ENCODE peak calls at places on chromosomes 4 and X, in four cellular contexts. One of them, this sample, is unnamed.

GRCh38 chrX:64186974-64187761 is 18.3 kb downstream of the AMER1 start:
- DNase-seq in activated T-cell treated with anti-CD3 and anti-CD28 coated beads for 1 hour: no peak
- DNase-seq in endothelial cell: no peak
- DNase-seq in brain microvascular endothelial cell: no peak
- DNase-seq in this sample: no peak

GRCh38 chr4:851701-852430 is 25.9 kb upstream of the CPLX1 start:
- DNase-seq in activated T-cell treated with anti-CD3 and anti-CD28 coated beads for 1 hour: no peak
- DNase-seq in endothelial cell: no peak
- DNase-seq in brain microvascular endothelial cell: no peak
- DNase-seq in this sample: peak; percentile 54

GRCh38 chrX:48971325-48972213 is at the start of gene KCND1:
- DNase-seq in activated T-cell treated with anti-CD3 and anti-CD28 coated beads for 1 hour: no peak
- DNase-seq in endothelial cell: peak; percentile 25
- DNase-seq in brain microvascular endothelial cell: peak; percentile 2
- DNase-seq in this sample: peak; percentile 27

GRCh38 chrX:275967-276587 is 5.1 kb upstream of the PLCXD1 start:
- DNase-seq in activated T-cell treated with anti-CD3 and anti-CD28 coated beads for 1 hour: peak; percentile 30
- DNase-seq in endothelial cell: peak; percentile 52
- DNase-seq in brain microvascular endothelial cell: no peak
- DNase-seq in this sample: peak; percentile 83

GRCh38 chr4:126202226-126202625 is 887.5 kb downstream of the FAT4 start:
- DNase-seq in activated T-cell treated with anti-CD3 and anti-CD28 coated beads for 1 hour: no peak
- DNase-seq in endothelial cell: no peak
- DNase-seq in brain microvascular endothelial cell: no peak
- DNase-seq in this sample: no peak

GRCh38 chrX:81259008-81259713 is 57.3 kb downstream of the SH3BGRL start:
- DNase-seq in activated T-cell treated with anti-CD3 and anti-CD28 coated beads for 1 hour: no peak
- DNase-seq in endothelial cell: no peak
- DNase-seq in brain microvascular endothelial cell: peak; percentile 18
- DNase-seq in this sample: no peak

GRCh38 chrX:100928660-100929613 is at the start of gene XKRX:
- DNase-seq in activated T-cell treated with anti-CD3 and anti-CD28 coated beads for 1 hour: peak; percentile 27
- DNase-seq in endothelial cell: peak; percentile 17
- DNase-seq in brain microvascular endothelial cell: no peak
- DNase-seq in this sample: peak; percentile 37

GRCh38 chr4:102358128-102358527 is 12.8 kb upstream of the SLC39A8 start:
- DNase-seq in activated T-cell treated with anti-CD3 and anti-CD28 coated beads for 1 hour: no peak
- DNase-seq in endothelial cell: no peak
- DNase-seq in brain microvascular endothelial cell: no peak
- DNase-seq in this sample: no peak

GRCh38 chr4:118682928-118683327 is 2.3 kb upstream of the METTL14 start:
- DNase-seq in activated T-cell treated with anti-CD3 and anti-CD28 coated beads for 1 hour: no peak
- DNase-seq in endothelial cell: no peak
- DNase-seq in brain microvascular endothelial cell: no peak
- DNase-seq in this sample: no peak

GRCh38 chr4:89067407-89067806 is 10.4 kb upstream of the FAM13A start:
- DNase-seq in activated T-cell treated with anti-CD3 and anti-CD28 coated beads for 1 hour: no peak
- DNase-seq in endothelial cell: no peak
- DNase-seq in brain microvascular endothelial cell: no peak
- DNase-seq in this sample: no peak

This sample was measured in WERI-Rb-1.